ENCODE peak calls at places on chromosomes 5 and 9, in ten cellular contexts. J, N, D, R, B, A, C, F, Y and Z are unnamed samples.

GRCh38 chr9:106653111-106653697 is 209.8 kb upstream of the ZNF462 start:
- DNase-seq in J (no peak), N (no peak), D (no peak), R (no peak), B (no peak), A (no peak), C (no peak), F (no peak), Y (no peak), Z (no peak)

GRCh38 chr5:152650413-152650812 is 245.3 kb upstream of the NMUR2 start:
- DNase-seq in J (no peak), N (no peak), D (no peak), R (no peak), B (no peak), A (no peak), C (no peak), F (no peak), Y (no peak), Z (no peak)

GRCh38 chr5:1720396-1721110 is 79.1 kb downstream of the MRPL36 start:
- DNase-seq in J (peak), N (no peak), D (no peak), R (no peak), B (no peak), A (no peak), C (no peak), F (no peak), Y (no peak), Z (no peak)

GRCh38 chr5:168364151-168364661 is 72.8 kb downstream of the WWC1 start:
- DNase-seq in J (no peak), N (no peak), D (no peak), R (no peak), B (no peak), A (no peak), C (no peak), F (no peak), Y (peak), Z (no peak)

GRCh38 chr9:89815903-89816573 is 211.2 kb downstream of the GADD45G start:
- DNase-seq in J (peak), N (no peak), D (peak), R (no peak), B (no peak), A (no peak), C (peak), F (no peak), Y (no peak), Z (no peak)

GRCh38 chr9:109604036-109604600 is 106.0 kb upstream of the PTPN3 start:
- DNase-seq in J (no peak), N (no peak), D (no peak), R (no peak), B (no peak), A (no peak), C (no peak), F (no peak), Y (no peak), Z (no peak)

GRCh38 chr9:126592461-126592860 is 21.3 kb upstream of the LMX1B start:
- DNase-seq in J (no peak), N (no peak), D (no peak), R (no peak), B (no peak), A (no peak), C (no peak), F (no peak), Y (no peak), Z (no peak)

GRCh38 chr5:64831996-64832395 is 63.3 kb downstream of the CWC27 start:
- DNase-seq in J (no peak), N (no peak), D (no peak), R (no peak), B (no peak), A (no peak), C (no peak), F (no peak), Y (no peak), Z (no peak)

GRCh38 chr5:84080908-84081307 is 303.8 kb downstream of the EDIL3 start:
- DNase-seq in J (no peak), N (no peak), D (no peak), R (no peak), B (no peak), A (no peak), C (no peak), F (no peak), Y (no peak), Z (no peak)

GRCh38 chr5:133702773-133703770 is 90.7 kb upstream of the FSTL4 start:
- DNase-seq in J (no peak), N (no peak), D (no peak), R (no peak), B (no peak), A (no peak), C (no peak), F (no peak), Y (no peak), Z (no peak)

GRCh38 chr9:134429481-134429880 is 103.2 kb downstream of the RXRA start:
- DNase-seq in J (no peak), N (no peak), D (no peak), R (no peak), B (no peak), A (no peak), C (no peak), F (no peak), Y (no peak), Z (no peak)